ENCODE peak calls at places on chromosomes 3 and 15, in four cellular contexts. I is Caco-2, W is GM12865, Z is GM20000. P is an unnamed sample.

GRCh38 chr15:25694238-25694584 is 168.9 kb downstream of the ATP10A start:
- DNase-seq in I (peak), Z (no peak), W (no peak), P (no peak)

GRCh38 chr3:113167929-113168771 is 43.2 kb upstream of the BOC start:
- DNase-seq in W (no peak), Z (no peak), I (no peak), P (no peak)

GRCh38 chr3:195462308-195462610 is 19.4 kb upstream of the ACAP2 start:
- DNase-seq in I (no peak), Z (no peak), W (no peak), P (no peak)

GRCh38 chr15:75212200-75212858 is 10.6 kb downstream of the C15orf39 start:
- DNase-seq in Z (no peak), W (no peak), I (no peak), P (no peak)

GRCh38 chr15:68783226-68784054 is 37.3 kb downstream of the ANP32A start:
- DNase-seq in I (peak), Z (peak), W (peak), P (peak)

GRCh38 chr15:85955501-85956391 is 123.9 kb upstream of the AGBL1 start:
- DNase-seq in Z (peak), W (peak), I (no peak), P (no peak)

GRCh38 chr3:99084825-99085224 is 183.3 kb upstream of the DCBLD2 start:
- DNase-seq in I (no peak), Z (no peak), W (no peak), P (no peak)

GRCh38 chr3:104101736-104102135 is 1265.0 kb upstream of the ALCAM start:
- DNase-seq in Z (no peak), I (no peak), W (no peak), P (no peak)

GRCh38 chr3:18382760-18383369 is 42.3 kb downstream of the SATB1 start:
- DNase-seq in I (no peak), W (no peak), Z (no peak), P (no peak)

GRCh38 chr15:89732451-89733172 is 18.4 kb downstream of the MESP1 start:
- DNase-seq in I (no peak), W (no peak), Z (no peak), P (no peak)

GRCh38 chr15:69887018-69887417 is 210.7 kb downstream of the TLE3 start:
- DNase-seq in Z (no peak), I (no peak), W (no peak), P (no peak)

GRCh38 chr15:100690786-100691160 is 88.4 kb downstream of the ASB7 start:
- DNase-seq in W (no peak), Z (no peak), I (no peak), P (no peak)

GRCh38 chr15:47477253-47477652 is 240.1 kb upstream of the SEMA6D start:
- DNase-seq in I (no peak), W (no peak), Z (no peak), P (no peak)

GRCh38 chr3:195129644-195130492 is 141.1 kb downstream of the XXYLT1 start:
- DNase-seq in Z (peak), I (no peak), W (peak), P (no peak)

GRCh38 chr15:28974142-28974541 is 88.4 kb downstream of the APBA2 start:
- DNase-seq in Z (no peak), I (no peak), W (no peak), P (no peak)

GRCh38 chr3:13224967-13225366 is 151.7 kb upstream of the IQSEC1 start:
- DNase-seq in Z (no peak), I (no peak), W (no peak), P (no peak)

GRCh38 chr3:124526601-124527000 is 203.7 kb upstream of the UMPS start:
- DNase-seq in I (no peak), W (no peak), Z (no peak), P (no peak)

GRCh38 chr3:57169106-57169505 is 4.0 kb upstream of the IL17RD start:
- DNase-seq in W (peak), Z (no peak), I (no peak), P (no peak)

GRCh38 chr3:194632211-194632982 is 822 bp downstream of the TMEM44 start:
- DNase-seq in W (no peak), I (peak), Z (no peak), P (peak)

GRCh38 chr3:148631124-148631903 is 66.4 kb upstream of the AGTR1 start:
- DNase-seq in Z (no peak), I (no peak), W (no peak), P (peak)

GRCh38 chr3:52121459-52121795 is 32.8 kb downstream of the POC1A start:
- DNase-seq in W (peak), I (no peak), Z (peak), P (no peak)

GRCh38 chr3:175564335-175564734 is 705.2 kb downstream of the NAALADL2 start:
- DNase-seq in W (no peak), I (no peak), Z (no peak), P (no peak)

GRCh38 chr15:85690546-85691226 is 104.0 kb downstream of the KLHL25 start:
- DNase-seq in Z (peak), W (peak), I (no peak), P (no peak)

GRCh38 chr15:31391687-31392671 is 65.3 kb downstream of the KLF13 start:
- DNase-seq in I (peak), Z (peak), W (peak), P (peak)

GRCh38 chr3:108178676-108179075 is 43.5 kb downstream of the IFT57 start:
- DNase-seq in Z (no peak), W (no peak), I (no peak), P (no peak)

GRCh38 chr3:45468326-45468725 is 80.0 kb downstream of the LARS2 start:
- DNase-seq in Z (no peak), W (no peak), I (no peak), P (no peak)

GRCh38 chr15:61200626-61201025 is 28.5 kb downstream of the RORA start:
- DNase-seq in W (no peak), Z (no peak), I (no peak), P (no peak)

GRCh38 chr3:118526758-118527526 is 507.7 kb downstream of the IGSF11 start:
- DNase-seq in W (peak), I (no peak), Z (peak), P (no peak)

GRCh38 chr3:7978104-7978457 is 523.5 kb upstream of the LMCD1 start:
- DNase-seq in I (no peak), Z (no peak), W (peak), P (no peak)

GRCh38 chr3:2024037-2024436 is 74.6 kb upstream of the CNTN4 start:
- DNase-seq in I (no peak), W (peak), Z (no peak), P (no peak)

GRCh38 chr3:120151796-120152195 is 57.5 kb upstream of the GSK3B start:
- DNase-seq in I (no peak), Z (no peak), W (no peak), P (no peak)

GRCh38 chr15:74122403-74123130 is 7.8 kb upstream of the ISLR2 start:
- DNase-seq in I (no peak), Z (peak), W (no peak), P (no peak)

GRCh38 chr3:98568402-98568801 is 25.0 kb downstream of the CPOX start:
- DNase-seq in W (no peak), Z (no peak), I (no peak), P (no peak)

GRCh38 chr3:163328680-163329079 is 1749.6 kb downstream of the SI start:
- DNase-seq in W (no peak), I (no peak), Z (no peak), P (no peak)

GRCh38 chr3:69092030-69092513 is 7.3 kb downstream of the ARL6IP5 start:
- DNase-seq in W (peak), Z (no peak), I (no peak), P (no peak)

GRCh38 chr15:40471778-40472130 is 970 bp downstream of the CHST14 start:
- DNase-seq in I (peak), W (no peak), Z (no peak), P (peak)

GRCh38 chr15:90871097-90871715 is 2.8 kb downstream of the FURIN start:
- DNase-seq in Z (peak), I (no peak), W (peak), P (peak)

GRCh38 chr15:63306480-63307073 is 29.2 kb downstream of the APH1B start:
- DNase-seq in Z (no peak), W (no peak), I (no peak), P (no peak)

DNA sequence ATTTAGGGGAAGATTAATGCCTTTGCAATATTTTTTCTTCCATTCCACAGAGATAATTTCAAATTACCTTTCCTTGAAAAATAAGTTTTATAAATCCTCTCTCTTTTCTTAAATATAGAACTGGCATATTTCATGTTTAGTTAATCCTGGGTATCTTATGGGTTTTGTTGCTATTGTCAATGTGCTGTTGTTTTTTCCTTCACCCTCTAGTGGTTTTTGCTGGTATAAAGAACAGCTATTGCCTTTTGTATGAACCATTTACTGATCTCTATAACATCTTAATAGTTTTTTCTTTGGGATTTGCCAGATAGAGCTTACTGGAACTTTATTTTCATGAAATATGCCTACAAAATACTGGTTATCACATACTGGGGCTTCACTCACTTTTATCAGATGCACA is 359.6 kb upstream of the DPPA4 start:
- DNase-seq in Z (no peak), I (no peak), W (no peak), P (no peak)
- TF ChIP-seq CTCF in Z (no peak), I (no peak), W (no peak), P (no peak)

GRCh38 chr3:23867400-23867799 is 49.4 kb downstream of the NKIRAS1 start:
- DNase-seq in W (peak), Z (no peak), I (no peak), P (no peak)
- TF ChIP-seq CTCF in W (peak), Z (no peak), I (no peak), P (no peak)

GRCh38 chr15:60077581-60078359 is 73.7 kb downstream of the FOXB1 start:
- DNase-seq in W (no peak), I (no peak), Z (no peak), P (no peak)

GRCh38 chr15:60081976-60082375 is 77.9 kb downstream of the FOXB1 start:
- DNase-seq in W (no peak), I (no peak), Z (no peak), P (no peak)

GRCh38 chr15:60076582-60077263 is 72.6 kb downstream of the FOXB1 start:
- DNase-seq in W (no peak), I (no peak), Z (no peak), P (no peak)

GRCh38 chr15:60076055-60076454 is 71.9 kb downstream of the FOXB1 start:
- DNase-seq in I (no peak), Z (no peak), W (no peak), P (no peak)

DNA sequence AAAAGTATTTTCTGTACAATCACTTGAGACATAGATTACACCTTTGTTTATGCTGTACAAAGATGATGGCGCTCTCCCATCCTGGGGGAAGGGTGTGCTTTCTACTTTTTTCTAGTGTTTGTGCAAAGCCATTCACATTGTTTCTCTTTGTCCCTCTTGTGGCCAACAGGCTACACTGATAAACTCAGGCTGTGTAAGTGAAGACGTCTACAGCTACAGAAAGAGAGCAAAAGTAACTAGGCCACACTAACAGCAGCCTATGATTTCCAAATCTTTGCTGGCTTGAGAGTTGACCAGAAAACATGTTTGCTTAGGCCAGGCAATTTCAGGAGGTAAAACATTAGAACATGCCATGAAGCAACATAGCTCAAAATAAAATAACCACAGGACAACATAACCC is 75.1 kb downstream of the FOXB1 start:
- DNase-seq in W (peak), Z (no peak), I (no peak), P (peak)
- TF ChIP-seq CTCF in W (peak), Z (no peak), I (peak), P (peak)

GRCh38 chr3:78161736-78162135 is 1121.8 kb downstream of the ROBO2 start:
- DNase-seq in Z (no peak), I (no peak), W (no peak), P (no peak)

GRCh38 chr3:78163379-78163778 is 1123.5 kb downstream of the ROBO2 start:
- DNase-seq in Z (no peak), I (no peak), W (no peak), P (no peak)

GRCh38 chr3:78165876-78166275 is 1126.0 kb downstream of the ROBO2 start:
- DNase-seq in I (no peak), W (no peak), Z (no peak), P (no peak)
- TF ChIP-seq CTCF in I (no peak), W (no peak), Z (no peak), P (no peak)

GRCh38 chr3:50388720-50389352 is 29.5 kb upstream of the TMEM115 start:
- DNase-seq in I (no peak), W (no peak), Z (no peak), P (no peak)
- TF ChIP-seq CTCF in I (no peak), W (no peak), Z (no peak), P (no peak)

GRCh38 chr3:36317915-36318314 is 62.4 kb upstream of the STAC start:
- DNase-seq in I (no peak), W (no peak), Z (peak), P (no peak)

GRCh38 chr3:36319683-36320082 is 60.6 kb upstream of the STAC start:
- DNase-seq in I (no peak), W (no peak), Z (no peak), P (no peak)

DNA sequence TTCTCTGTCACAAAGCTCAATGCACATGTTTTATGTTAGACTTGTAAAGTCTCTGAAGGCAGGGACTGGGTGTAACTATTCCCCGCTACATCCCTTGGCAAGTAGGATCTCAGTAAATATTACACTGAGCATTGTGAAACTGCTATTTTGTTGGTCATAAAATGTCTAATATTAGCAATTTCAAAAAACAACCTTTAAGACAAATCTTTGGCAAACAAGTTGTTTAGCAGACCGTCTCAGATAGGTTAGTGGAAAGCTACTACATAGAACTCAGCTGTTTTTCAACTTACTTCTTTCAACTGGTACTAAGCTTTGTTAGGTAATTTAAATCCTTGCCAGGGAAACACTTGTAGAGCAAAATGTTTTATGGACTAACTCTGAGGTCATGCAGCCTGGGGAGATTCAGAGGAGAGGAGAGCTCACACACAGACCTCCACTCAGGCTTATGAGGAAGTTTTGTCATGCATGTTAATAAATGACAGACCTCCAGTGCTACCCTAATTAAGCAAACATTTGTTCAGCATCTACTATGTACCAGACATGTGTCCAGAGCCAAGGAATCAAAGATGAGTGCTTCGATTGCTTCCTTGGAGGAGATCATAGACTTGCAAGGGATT is 61.6 kb upstream of the STAC start:
- DNase-seq in I (no peak), Z (no peak), W (no peak), P (peak)
- TF ChIP-seq CTCF in I (no peak), Z (no peak), W (no peak), P (no peak)

GRCh38 chr3:141050913-141051632 is at the start of gene SPSB4:
- DNase-seq in Z (no peak), W (no peak), I (no peak), P (peak)
- TF ChIP-seq CTCF in Z (no peak), W (no peak), I (no peak), P (peak)